ENCODE peak calls at places on chromosomes 16 and 17, in five cellular contexts. R is SK-N-SH, B is GM12878, D is K562, J is HepG2. S is an unnamed sample.

GRCh38 chr17:32917842-32918241 is 10.1 kb upstream of the TMEM98 start:
- DNase-seq in R (no peak), B (no peak), D (no peak), J (no peak), S (no peak)

GRCh38 chr17:17684901-17685774 is 3.9 kb downstream of the RAI1 start:
- DNase-seq in R (peak), B (no peak), D (no peak), J (no peak), S (no peak)

GRCh38 chr17:48294989-48295892 is 134.8 kb downstream of the SKAP1 start:
- DNase-seq in R (no peak), B (peak), D (no peak), J (no peak), S (no peak)

GRCh38 chr16:12141556-12141955 is 165.0 kb downstream of the SNX29 start:
- DNase-seq in R (no peak), B (no peak), D (no peak), J (no peak), S (no peak)

GRCh38 chr17:81821603-81822311 is 11.3 kb downstream of the MCRIP1 start:
- DNase-seq in R (peak), B (no peak), D (peak), J (peak), S (peak)

GRCh38 chr17:67619555-67619954 is 98.2 kb upstream of the NOL11 start:
- DNase-seq in R (no peak), B (no peak), D (no peak), J (no peak), S (no peak)

GRCh38 chr16:15482068-15482747 is 47.8 kb downstream of the BMERB1 start:
- DNase-seq in R (peak), B (no peak), D (peak), J (peak), S (peak)

GRCh38 chr16:19396555-19397011 is 21.1 kb upstream of the TMC5 start:
- DNase-seq in R (no peak), B (no peak), D (no peak), J (no peak), S (no peak)

GRCh38 chr17:6392609-6393367 is 42.1 kb downstream of the AIPL1 start:
- DNase-seq in R (no peak), B (no peak), D (no peak), J (peak), S (no peak)

GRCh38 chr17:72342582-72343527 is 222.0 kb downstream of the SOX9 start:
- DNase-seq in R (no peak), B (no peak), D (peak), J (no peak), S (no peak)

GRCh38 chr17:32954477-32954876 is 26.5 kb downstream of the TMEM98 start:
- DNase-seq in R (no peak), B (no peak), D (no peak), J (peak), S (no peak)

DNA sequence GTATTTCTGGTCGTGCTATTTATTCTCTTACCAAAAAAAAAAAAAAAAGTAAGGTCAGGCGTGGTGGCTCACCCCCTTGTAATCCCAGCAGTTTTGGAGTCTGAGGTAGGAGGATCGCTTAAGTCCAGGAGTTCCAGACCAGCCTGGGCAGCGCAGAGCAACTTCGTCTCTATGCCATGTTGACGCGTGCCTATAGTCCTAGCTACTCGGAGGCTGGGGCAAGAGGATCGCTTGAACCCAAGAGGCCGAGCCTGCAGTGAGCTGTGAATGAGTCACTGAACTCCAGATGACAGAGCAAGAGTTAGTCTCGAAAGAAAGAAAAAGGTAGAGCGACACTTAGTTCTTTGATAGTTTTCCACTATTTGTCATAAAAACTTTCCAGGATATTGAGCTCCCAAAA is 1.4 kb upstream of the TENT4B start:
- DNase-seq in R (no peak), B (no peak), D (no peak), J (no peak), S (no peak)
- TF ChIP-seq FOXM1 in R (no peak), B (no peak), D (no peak), J (no peak), S (no peak)

GRCh38 chr17:46053911-46054534 is 55.0 kb downstream of the STH start:
- DNase-seq in R (no peak), B (no peak), D (no peak), J (no peak), S (no peak)
- TF ChIP-seq FOXM1 in R (no peak), B (no peak), D (no peak), J (no peak), S (no peak)

GRCh38 chr17:40168262-40168832 is 8.9 kb upstream of the RAPGEFL1 start:
- DNase-seq in R (peak), B (peak), D (peak), J (peak), S (peak)
- TF ChIP-seq FOXM1 in R (no peak), B (peak), D (no peak), J (no peak), S (no peak)

GRCh38 chr17:60640503-60640902 is 37.1 kb upstream of the BCAS3 start:
- DNase-seq in R (no peak), B (no peak), D (no peak), J (peak), S (no peak)

GRCh38 chr17:60637683-60638082 is 37.7 kb downstream of the PPM1D start:
- DNase-seq in R (no peak), B (no peak), D (no peak), J (no peak), S (no peak)

GRCh38 chr17:60641810-60642220 is 35.8 kb upstream of the BCAS3 start:
- DNase-seq in R (peak), B (no peak), D (peak), J (peak), S (peak)

GRCh38 chr17:60639019-60639330 is 38.7 kb upstream of the BCAS3 start:
- DNase-seq in R (no peak), B (no peak), D (no peak), J (no peak), S (no peak)

GRCh38 chr17:60641126-60641525 is 36.5 kb upstream of the BCAS3 start:
- DNase-seq in R (no peak), B (no peak), D (no peak), J (no peak), S (no peak)
- TF ChIP-seq FOXM1 in R (no peak), B (no peak), D (no peak), J (no peak), S (no peak)

GRCh38 chr16:6988846-6989245 is 343.8 kb upstream of the RBFOX1 start:
- DNase-seq in R (no peak), B (no peak), D (no peak), J (no peak), S (no peak)
- TF ChIP-seq FOXM1 in R (no peak), B (no peak), D (no peak), J (no peak), S (no peak)

GRCh38 chr16:1828645-1829410 is 1.8 kb downstream of the FAHD1 start:
- DNase-seq in R (no peak), B (no peak), D (no peak), J (peak), S (no peak)

GRCh38 chr16:1823821-1824220 is 2.8 kb downstream of the HAGH start:
- DNase-seq in R (no peak), B (no peak), D (peak), J (peak), S (no peak)

GRCh38 chr16:1826691-1827573 is at the start of the genes FAHD1 and HAGH:
- DNase-seq in R (peak), B (peak), D (peak), J (peak), S (peak)

GRCh38 chr16:1825381-1825863 is 1.2 kb downstream of the HAGH start:
- DNase-seq in R (no peak), B (no peak), D (no peak), J (peak), S (no peak)

GRCh38 chr16:1825864-1826690 is 548 bp downstream of the HAGH start:
- DNase-seq in R (peak), B (no peak), D (no peak), J (peak), S (peak)
- TF ChIP-seq FOXM1 in R (no peak), B (no peak), D (peak), J (no peak), S (no peak)

GRCh38 chr16:68490829-68491575 is 42.7 kb upstream of the SMPD3 start:
- DNase-seq in R (no peak), B (no peak), D (no peak), J (no peak), S (no peak)
- TF ChIP-seq FOXM1 in R (no peak), B (no peak), D (no peak), J (no peak), S (no peak)

GRCh38 chr16:88284101-88284500 is 98.7 kb upstream of the ZNF469 start:
- DNase-seq in R (no peak), B (no peak), D (no peak), J (no peak), S (no peak)
- TF ChIP-seq FOXM1 in R (no peak), B (no peak), D (no peak), J (no peak), S (no peak)

S was measured in HEK293T.